ENCODE peak calls at places on chromosome 18, in six cellular contexts. K is mesenchymal stem cell, H is neuronal stem cell, N is H1, Z is H9, P is trophoblast cell. S is an unnamed sample.

GRCh38 chr18:5519448-5520362 is 24.1 kb downstream of the EPB41L3 start:
- DNase-seq in K (no peak), H (no peak), N (no peak), Z (no peak), P (no peak), S (peak)

GRCh38 chr18:65754121-65754520 is 3.3 kb downstream of the CDH7 start:
- DNase-seq in K (peak), H (no peak), N (no peak), Z (no peak), P (no peak), S (no peak)

GRCh38 chr18:33576999-33577687 is 876 bp upstream of the ASXL3 start:
- DNase-seq in K (no peak), H (no peak), N (no peak), Z (no peak), P (no peak), S (no peak)

GRCh38 chr18:42087876-42088275 is 132.8 kb downstream of the PIK3C3 start:
- DNase-seq in K (no peak), H (no peak), N (no peak), Z (no peak), P (peak), S (no peak)

GRCh38 chr18:55322176-55322735 is 265.7 kb downstream of the TCF4 start:
- DNase-seq in K (peak), H (peak), N (no peak), Z (peak), P (peak), S (peak)

GRCh38 chr18:63578357-63578958 is 8.7 kb upstream of the SERPINB13 start:
- DNase-seq in K (peak), H (peak), N (no peak), Z (peak), P (peak), S (peak)

GRCh38 chr18:13217466-13217961 is 1.0 kb upstream of the LDLRAD4 start:
- DNase-seq in K (peak), H (peak), N (no peak), Z (peak), P (peak), S (peak)

GRCh38 chr18:3297025-3297984 is 35.4 kb downstream of the MYL12B start:
- DNase-seq in K (peak), H (peak), N (peak), Z (peak), P (peak), S (peak)

GRCh38 chr18:78178812-78179211 is 800.8 kb upstream of the SALL3 start:
- DNase-seq in K (no peak), H (no peak), N (no peak), Z (no peak), P (no peak), S (no peak)

GRCh38 chr18:63444567-63444966 is 22.3 kb upstream of the VPS4B start:
- DNase-seq in K (peak), H (no peak), N (no peak), Z (no peak), P (peak), S (peak)

GRCh38 chr18:63339920-63340484 is 20.4 kb upstream of the BCL2 start:
- DNase-seq in K (peak), H (peak), N (no peak), Z (peak), P (peak), S (peak)

GRCh38 chr18:21242141-21243040 is at the start of gene GREB1L:
- DNase-seq in K (peak), H (peak), N (no peak), Z (peak), P (peak), S (no peak)

GRCh38 chr18:76593838-76594237 is 98.8 kb upstream of the ZNF516 start:
- DNase-seq in K (no peak), H (no peak), N (no peak), Z (no peak), P (no peak), S (no peak)

GRCh38 chr18:75407468-75408437 is 19.8 kb downstream of the SMIM21 start:
- DNase-seq in K (peak), H (peak), N (peak), Z (peak), P (no peak), S (peak)

GRCh38 chr18:73880387-73880786 is 267.2 kb downstream of the FBXO15 start:
- DNase-seq in K (peak), H (no peak), N (no peak), Z (no peak), P (no peak), S (no peak)

GRCh38 chr18:79912409-79912991 is 39.0 kb downstream of the SLC66A2 start:
- DNase-seq in K (peak), H (no peak), N (no peak), Z (peak), P (no peak), S (no peak)

GRCh38 chr18:3839481-3840075 is 389.6 kb downstream of the TGIF1 start:
- DNase-seq in K (no peak), H (peak), N (no peak), Z (no peak), P (no peak), S (no peak)

GRCh38 chr18:59917422-59917821 is 17.6 kb downstream of the PMAIP1 start:
- DNase-seq in K (peak), H (no peak), N (no peak), Z (no peak), P (peak), S (peak)

GRCh38 chr18:73168171-73168570 is 300.4 kb upstream of the NETO1 start:
- DNase-seq in K (no peak), H (no peak), N (no peak), Z (no peak), P (no peak), S (no peak)

GRCh38 chr18:10579079-10579867 is 53.4 kb downstream of the NAPG start:
- DNase-seq in K (peak), H (no peak), N (no peak), Z (no peak), P (no peak), S (peak)

GRCh38 chr18:74817576-74817975 is 219.9 kb downstream of the ZNF407 start:
- DNase-seq in K (no peak), H (no peak), N (no peak), Z (no peak), P (no peak), S (no peak)

GRCh38 chr18:37249171-37249886 is 316.3 kb downstream of the CELF4 start:
- DNase-seq in K (no peak), H (no peak), N (no peak), Z (no peak), P (no peak), S (no peak)

GRCh38 chr18:29838556-29838955 is 1204.0 kb downstream of the DSC3 start:
- DNase-seq in K (no peak), H (no peak), N (no peak), Z (no peak), P (peak), S (no peak)

GRCh38 chr18:12639990-12640880 is 17.7 kb downstream of the SPIRE1 start:
- DNase-seq in K (peak), H (no peak), N (no peak), Z (no peak), P (peak), S (peak)

GRCh38 chr18:39976771-39977170 is 1978.3 kb upstream of the PIK3C3 start:
- DNase-seq in K (no peak), H (no peak), N (no peak), Z (no peak), P (no peak), S (no peak)

GRCh38 chr18:12839526-12840196 is 44.4 kb downstream of the PTPN2 start:
- DNase-seq in K (peak), H (no peak), N (no peak), Z (no peak), P (no peak), S (no peak)

DNA sequence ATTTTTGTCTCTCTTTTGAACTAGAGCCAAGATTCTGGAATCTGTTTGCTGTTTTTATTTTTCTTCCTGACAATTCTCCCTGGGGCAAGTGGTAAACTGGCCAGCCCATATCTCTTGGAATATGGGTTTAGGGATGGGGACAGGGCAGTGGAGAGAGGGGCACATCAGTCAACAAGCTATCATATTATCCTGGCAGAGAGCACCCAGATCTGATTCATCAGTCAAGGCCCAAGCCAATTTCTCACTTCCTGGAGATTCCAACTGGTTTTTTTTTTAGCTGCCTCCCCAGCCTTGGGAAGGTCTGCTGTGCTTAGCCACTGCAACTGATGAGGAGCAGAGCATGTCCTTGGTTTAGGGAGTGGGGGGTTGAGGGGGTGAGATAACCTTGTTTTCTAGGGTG is 52.3 kb downstream of the ARHGAP28 start:
- DNase-seq in K (peak), H (no peak), N (no peak), Z (no peak), P (peak), S (peak)
- H2AFZ ChIP-seq in K (no peak), H (peak), N (no peak), Z (no peak), P (no peak), S (peak)

GRCh38 chr18:58557013-58557435 is 71.9 kb downstream of the ALPK2 start:
- DNase-seq in K (no peak), H (no peak), N (no peak), Z (no peak), P (no peak), S (no peak)
- H2AK5ac ChIP-seq in K (no peak), H (peak), N (no peak), Z (no peak), P (peak), S (no peak)

DNA sequence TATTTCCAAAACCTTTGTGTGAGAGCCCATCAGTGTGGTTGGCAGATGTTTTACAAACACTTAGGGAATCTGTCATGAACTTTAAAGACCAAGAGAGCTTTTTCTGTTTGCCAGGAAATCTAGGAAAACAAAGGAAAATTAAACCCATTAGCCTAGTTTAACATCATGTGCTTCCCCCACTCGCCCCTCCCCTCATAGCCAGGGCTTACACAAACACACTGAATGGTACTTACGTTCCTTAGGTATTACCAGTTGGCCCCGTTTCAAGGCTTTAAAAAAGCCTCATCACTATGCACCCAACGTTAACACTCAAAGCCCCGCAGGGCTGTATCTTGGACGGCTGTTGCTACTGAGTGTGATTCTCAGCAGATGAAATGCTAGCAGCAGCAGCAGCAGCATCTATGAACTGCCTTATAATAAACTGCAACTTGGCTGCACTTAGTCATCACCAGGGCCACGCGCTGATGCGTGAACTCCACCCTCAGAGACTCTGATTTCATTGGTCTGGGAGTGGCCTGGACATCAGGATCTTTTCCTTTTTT is 20.1 kb upstream of the TTC39C start:
- DNase-seq in K (peak), H (no peak), N (no peak), Z (no peak), P (no peak), S (peak)
- H2AFZ ChIP-seq in K (no peak), H (no peak), N (peak), Z (peak), P (no peak), S (peak)

DNA sequence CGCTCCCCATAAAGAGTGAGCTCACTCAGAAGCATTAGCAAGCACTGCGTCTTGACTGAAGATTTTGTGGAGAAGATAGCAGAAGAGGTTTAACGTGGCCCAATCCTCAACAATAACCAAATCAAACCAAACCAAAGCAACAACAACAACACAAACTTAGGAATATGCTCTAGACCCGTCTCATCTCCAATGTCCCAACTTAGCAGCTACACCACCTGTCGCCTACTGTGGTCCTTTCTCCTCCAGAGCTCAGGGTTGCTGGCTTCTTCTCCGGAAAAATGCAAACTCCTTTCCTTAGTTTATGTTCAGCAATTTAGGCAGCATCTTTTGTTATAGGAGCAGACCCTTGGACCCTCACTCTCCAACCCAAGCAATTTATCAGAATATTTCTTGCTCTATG is 301.4 kb downstream of the ZNF521 start:
- DNase-seq in K (no peak), H (no peak), N (no peak), Z (no peak), P (no peak), S (no peak)
- H2AK5ac ChIP-seq in K (no peak), H (no peak), N (no peak), Z (no peak), P (no peak), S (no peak)

GRCh38 chr18:8106603-8107002 is 502.6 kb upstream of the RAB12 start:
- DNase-seq in K (no peak), H (no peak), N (no peak), Z (no peak), P (peak), S (no peak)
- H2AFZ ChIP-seq in K (no peak), H (no peak), N (no peak), Z (no peak), P (no peak), S (no peak)

GRCh38 chr18:49002045-49002444 is 51.3 kb upstream of the SMAD7 start:
- DNase-seq in K (no peak), H (no peak), N (no peak), Z (no peak), P (no peak), S (no peak)

GRCh38 chr18:49002881-49003280 is 52.1 kb upstream of the SMAD7 start:
- DNase-seq in K (no peak), H (no peak), N (no peak), Z (no peak), P (peak), S (no peak)

GRCh38 chr18:49001111-49001510 is 50.3 kb upstream of the SMAD7 start:
- DNase-seq in K (no peak), H (no peak), N (no peak), Z (no peak), P (no peak), S (no peak)

GRCh38 chr18:48999569-48999968 is 48.8 kb upstream of the SMAD7 start:
- DNase-seq in K (no peak), H (no peak), N (no peak), Z (no peak), P (no peak), S (no peak)

GRCh38 chr18:49001587-49001986 is 50.8 kb upstream of the SMAD7 start:
- DNase-seq in K (no peak), H (no peak), N (no peak), Z (no peak), P (no peak), S (no peak)
- H2AK5ac ChIP-seq in K (peak), H (no peak), N (peak), Z (no peak), P (peak), S (peak)

GRCh38 chr18:61931654-61932379 is 39.0 kb upstream of the RNF152 start:
- DNase-seq in K (no peak), H (no peak), N (no peak), Z (no peak), P (no peak), S (no peak)

GRCh38 chr18:61929881-61930640 is 37.3 kb upstream of the RNF152 start:
- DNase-seq in K (no peak), H (no peak), N (no peak), Z (no peak), P (no peak), S (no peak)

GRCh38 chr18:61939032-61939674 is 46.3 kb upstream of the RNF152 start:
- DNase-seq in K (no peak), H (no peak), N (no peak), Z (no peak), P (peak), S (no peak)

DNA sequence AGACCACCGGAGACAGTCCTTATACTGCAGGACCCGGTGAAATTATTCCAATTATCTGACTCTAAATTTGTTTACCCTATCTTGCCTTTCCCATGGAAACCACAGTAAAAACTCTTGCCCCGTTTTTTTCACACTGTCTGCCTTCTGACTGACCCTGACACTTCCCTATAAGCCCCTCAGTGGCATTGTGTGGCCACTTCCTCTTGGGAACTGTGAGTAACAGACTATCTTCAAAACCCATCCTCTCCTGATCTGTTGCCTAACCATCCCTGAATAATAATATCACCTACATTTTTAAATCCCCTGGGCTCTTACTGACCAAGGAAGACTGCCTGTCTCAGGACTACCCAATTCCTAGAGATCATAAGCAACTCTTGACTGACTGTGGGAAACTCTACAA is 42.6 kb upstream of the RNF152 start:
- DNase-seq in K (no peak), H (no peak), N (no peak), Z (no peak), P (no peak), S (no peak)
- H2AFZ ChIP-seq in K (no peak), H (peak), N (no peak), Z (no peak), P (no peak), S (no peak)